ENCODE peak calls at places on chromosomes 7 and 10, in five cellular contexts. L, A, V, Z and O are unnamed samples.
A peak's percentile ranks its signal among the peaks of the same experiment; 100 is the strongest.

GRCh38 chr7:33130184-33130583 is 820 bp downstream of the BBS9 start:
- DNase-seq in Z (no peak), V (peak; percentile 49), L (no peak), A (no peak), O (no peak)

GRCh38 chr10:123633106-123633505 is 33.0 kb upstream of the GPR26 start:
- DNase-seq in V (peak; percentile 45), A (no peak), L (no peak), Z (no peak), O (peak; percentile 67)

GRCh38 chr10:70551971-70552422 is 50.5 kb downstream of the PRF1 start:
- DNase-seq in Z (no peak), L (no peak), V (peak; percentile 23), A (peak; percentile 93), O (no peak)

GRCh38 chr7:8702807-8703206 is 269.4 kb downstream of the NXPH1 start:
- DNase-seq in L (no peak), A (no peak), Z (no peak), V (no peak), O (no peak)

GRCh38 chr10:3887885-3888476 is 103.0 kb upstream of the KLF6 start:
- DNase-seq in L (peak; percentile 47), A (peak; percentile 78), V (peak; percentile 97), Z (no peak), O (peak; percentile 85)

GRCh38 chr10:69732826-69733150 is 68.9 kb upstream of the COL13A1 start:
- DNase-seq in L (no peak), Z (no peak), V (no peak), A (no peak), O (no peak)

GRCh38 chr7:32228601-32229000 is 158.4 kb upstream of the PDE1C start:
- DNase-seq in A (no peak), Z (no peak), V (no peak), L (no peak), O (no peak)

GRCh38 chr10:51932530-51932929 is 233.1 kb upstream of the CSTF2T start:
- DNase-seq in L (no peak), Z (peak; percentile 72), V (no peak), A (no peak), O (no peak)

GRCh38 chr10:43857206-43857952 is 208.7 kb upstream of the ZNF32 start:
- DNase-seq in A (peak; percentile 85), Z (no peak), V (peak; percentile 76), L (no peak), O (peak; percentile 74)

DNA sequence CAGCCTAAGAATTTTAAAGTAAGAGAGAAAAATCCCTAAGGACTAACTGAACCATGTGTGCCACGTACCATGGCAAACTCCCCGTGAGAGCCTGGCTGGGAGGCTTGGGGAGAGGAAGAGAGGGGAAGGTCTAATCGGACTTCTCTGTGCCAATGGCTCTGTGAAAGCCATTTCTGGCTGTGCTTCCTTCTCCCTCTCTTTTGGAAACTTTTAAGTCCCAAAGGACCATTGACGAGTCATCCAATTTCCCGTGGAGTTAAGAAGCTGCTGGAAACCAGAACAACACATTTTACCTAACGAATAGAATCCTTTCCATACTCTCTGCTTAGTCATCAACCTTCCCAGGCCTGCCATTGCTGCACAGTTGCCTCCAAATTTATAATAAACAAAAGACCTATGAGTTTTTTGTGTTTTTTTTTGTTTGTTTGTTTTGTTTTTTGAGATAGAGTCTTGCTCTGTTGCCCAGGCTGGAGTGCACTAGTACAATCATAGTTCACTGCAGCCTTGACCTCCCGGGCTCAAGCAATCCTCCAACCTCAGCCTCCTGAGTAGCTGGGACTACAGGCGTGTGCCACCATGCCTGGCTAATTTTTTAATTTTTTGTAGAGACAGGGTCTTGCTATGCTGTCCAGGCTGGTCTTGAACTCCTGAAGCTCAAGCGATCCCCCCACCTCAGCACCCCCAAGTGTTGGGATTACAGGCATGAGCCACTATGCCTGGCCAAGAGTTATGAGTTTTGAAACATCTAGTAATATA is 13.2 kb downstream of the LAMB1 start:
- DNase-seq in V (peak; percentile 83), L (peak; percentile 40), A (peak; percentile 65), Z (no peak), O (peak; percentile 45)
- H3K36me3 ChIP-seq in V (peaks cover 50% of the 10 kb centered on the region), L (no peaks in the 10 kb centered on the region), A (peaks cover 17% of the 10 kb centered on the region), Z (no peaks in the 10 kb centered on the region), O (peaks cover 5% of the 10 kb centered on the region)

GRCh38 chr7:80137410-80137809 is 2.8 kb downstream of the GNAI1 start:
- DNase-seq in V (no peak), A (no peak), Z (no peak), L (no peak), O (no peak)

GRCh38 chr7:80134536-80135305 is at the start of gene GNAI1:
- DNase-seq in V (peak; percentile 88), A (peak; percentile 81), L (peak; percentile 64), Z (peak; percentile 67), O (peak; percentile 69)

GRCh38 chr7:80134105-80134535 is 511 bp upstream of the GNAI1 start:
- DNase-seq in V (no peak), L (no peak), Z (no peak), A (no peak), O (no peak)

GRCh38 chr7:80136276-80137045 is 1.8 kb downstream of the GNAI1 start:
- DNase-seq in L (no peak), A (peak; percentile 50), Z (no peak), V (peak; percentile 87), O (no peak)

DNA sequence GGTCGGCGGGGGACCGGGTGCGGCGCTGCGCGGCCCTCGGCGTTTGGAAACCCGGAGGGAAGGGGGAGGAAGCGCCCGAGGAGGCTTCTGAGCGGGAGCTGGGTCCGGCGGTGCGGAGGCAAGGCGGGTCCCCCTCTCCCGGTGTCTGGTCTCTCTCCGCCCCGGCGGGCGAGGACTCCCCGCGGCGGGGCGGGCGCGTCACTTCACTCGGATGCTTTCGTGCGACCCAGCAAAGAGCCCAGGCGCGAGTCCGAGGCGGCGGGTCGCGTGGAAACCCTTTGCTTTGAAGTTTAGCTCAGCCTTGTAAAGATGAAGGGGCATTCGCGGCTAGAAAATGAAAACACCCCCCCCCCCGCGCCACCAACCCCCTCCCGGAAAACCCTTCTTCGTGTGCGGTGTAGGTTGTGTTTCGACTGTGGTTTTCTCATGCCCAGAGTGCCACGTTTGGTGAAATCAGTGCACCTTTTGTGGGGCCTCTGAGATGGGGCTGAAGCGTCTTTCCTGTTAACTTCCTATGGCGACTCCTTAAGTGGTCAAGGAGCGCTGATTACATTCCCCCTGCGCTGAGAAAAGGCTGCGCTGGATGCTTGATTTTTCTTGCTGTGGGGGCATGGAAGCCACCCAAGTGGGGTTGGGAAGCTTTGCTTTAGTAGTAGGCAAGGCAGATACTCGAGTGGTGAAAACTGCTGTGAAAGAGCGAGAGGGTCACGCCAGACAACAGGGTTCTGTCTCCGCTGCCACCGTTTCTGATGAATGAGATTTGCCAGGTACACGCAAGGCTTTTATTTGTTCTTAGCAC is 874 bp downstream of the GNAI1 start:
- DNase-seq in V (peak; percentile 69), A (peak; percentile 41), L (peak; percentile 35), Z (peak; percentile 68), O (no peak)
- H3K4me3 ChIP-seq in V (peak overlapping the region; percentile 88), A (peak overlapping the region; percentile 91), L (peak overlapping the region; percentile 95), Z (peak overlapping the region; percentile 77), O (peak overlapping the region; percentile 76)

GRCh38 chr10:14784459-14785055 is 9.9 kb upstream of the FAM107B start:
- DNase-seq in V (no peak), A (no peak), Z (no peak), L (no peak), O (no peak)

GRCh38 chr10:14782691-14783363 is 8.1 kb upstream of the FAM107B start:
- DNase-seq in L (no peak), A (no peak), V (no peak), Z (no peak), O (peak; percentile 70)

GRCh38 chr10:14779053-14779649 is 4.5 kb upstream of the FAM107B start:
- DNase-seq in V (peak; percentile 49), L (no peak), Z (no peak), A (peak; percentile 78), O (peak; percentile 43)

DNA sequence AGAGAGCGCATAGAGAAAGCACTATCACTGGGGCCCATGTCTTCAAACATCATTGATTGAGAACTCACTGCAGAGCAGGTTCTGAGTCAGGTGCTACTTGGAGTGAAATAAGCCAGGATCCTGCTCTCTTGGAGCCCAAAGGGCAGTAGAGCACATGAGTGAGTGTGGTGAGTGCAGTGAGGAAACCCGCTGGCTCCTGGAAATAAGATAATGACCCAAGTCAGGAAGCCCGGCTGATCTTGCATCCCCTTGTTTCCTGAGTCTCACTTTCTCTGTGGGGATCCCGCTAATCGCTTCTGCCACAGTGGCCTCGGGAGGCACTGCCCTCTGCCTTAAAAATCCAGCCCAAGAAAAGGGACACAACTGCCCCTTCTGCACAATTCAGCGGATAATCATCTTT is 7.1 kb upstream of the FAM107B start:
- DNase-seq in L (no peak), V (no peak), Z (no peak), A (no peak), O (no peak)
- H3K36me3 ChIP-seq in L (no peaks in the 10 kb centered on the region), V (no peaks in the 10 kb centered on the region), Z (no peaks in the 10 kb centered on the region), A (no peaks in the 10 kb centered on the region), O (no peaks in the 10 kb centered on the region)

DNA sequence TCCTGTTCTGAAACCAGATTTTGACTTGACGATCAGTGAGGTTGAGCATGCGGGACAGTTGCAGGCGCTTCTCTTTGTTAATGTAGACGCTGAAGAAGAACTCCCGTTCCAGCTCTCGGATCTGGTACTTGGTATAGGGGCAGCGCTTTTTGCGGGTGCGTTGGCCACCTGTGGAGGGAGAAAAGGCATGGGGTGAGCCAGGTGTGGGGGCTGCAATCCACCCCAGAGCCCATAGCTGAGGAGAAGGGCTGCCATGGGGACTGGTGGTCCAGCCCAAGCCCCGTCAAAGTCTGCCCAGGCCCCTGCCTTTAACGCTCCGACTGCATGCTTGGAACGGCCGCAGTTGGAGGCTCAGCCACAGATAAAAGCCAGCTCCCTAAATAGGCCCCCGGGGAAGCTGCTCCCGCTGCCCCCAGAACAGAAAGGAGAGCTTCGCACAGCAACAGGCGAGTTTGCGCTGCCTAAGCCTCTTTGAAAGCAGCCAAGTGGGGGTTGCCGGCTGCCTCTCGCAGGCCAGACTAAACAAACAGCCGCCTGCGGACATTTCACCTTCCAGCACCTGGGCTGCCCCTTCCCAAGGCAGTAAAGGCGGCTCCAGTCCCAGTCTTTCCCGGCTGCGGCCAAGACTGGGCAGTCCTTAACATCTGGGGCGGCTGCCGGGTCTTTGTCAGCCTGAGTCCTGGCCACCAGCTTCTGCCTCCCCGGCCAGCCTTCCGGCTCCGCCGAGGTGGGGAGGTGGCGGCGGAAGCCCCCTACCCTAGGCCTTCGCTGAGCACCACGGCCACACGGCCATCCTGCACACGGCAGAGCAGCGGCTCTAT is 2.0 kb downstream of the HOXA11 start:
- DNase-seq in L (no peak), V (peak; percentile 66), A (no peak), Z (no peak), O (no peak)
- H3K4me3 ChIP-seq in L (peak overlapping the region; percentile 72), V (peak overlapping the region; percentile 87), A (no peak overlapping the region), Z (no peak overlapping the region), O (peak overlapping the region; percentile 51)

DNA sequence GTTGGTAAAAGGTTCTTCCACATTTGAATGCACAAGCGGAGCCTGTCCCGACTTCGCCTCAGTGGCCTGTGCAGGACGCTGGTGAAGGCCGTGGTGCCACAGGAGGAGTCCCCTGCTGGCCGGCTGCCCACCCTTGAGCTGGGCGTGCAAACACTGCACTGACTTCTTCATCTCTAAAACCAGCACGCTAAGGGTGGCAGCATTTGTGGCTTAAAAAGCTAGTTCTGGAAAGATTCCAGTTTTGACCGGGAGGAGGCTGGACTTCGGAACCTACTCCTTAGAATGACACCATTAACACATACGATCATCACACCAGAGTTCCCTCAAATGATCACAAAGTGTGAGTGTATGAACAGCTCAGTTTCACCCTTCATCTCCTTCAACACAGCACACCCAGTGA is 102.4 kb downstream of the SMURF1 start:
- DNase-seq in L (no peak), V (no peak), A (no peak), Z (no peak), O (no peak)
- H3K36me3 ChIP-seq in L (peaks cover 4% of the 10 kb centered on the region), V (peaks cover 56% of the 10 kb centered on the region), A (peaks cover 24% of the 10 kb centered on the region), Z (no peaks in the 10 kb centered on the region), O (peaks cover 40% of the 10 kb centered on the region)